ENCODE peak calls at places on chromosome 13, in four cellular contexts. One of them, this sample, is unnamed.

GRCh38 chr13:74136089-74136658 is 2.0 kb upstream of the KLF12 start:
- DNase-seq in adrenal gland: no peak
- DNase-seq in prostate gland: peak
- DNase-seq in GM12891: no peak
- DNase-seq in this sample: peak

GRCh38 chr13:39600766-39601165 is 2.2 kb downstream of the LHFPL6 start:
- DNase-seq in prostate gland: no peak
- DNase-seq in GM12891: no peak
- DNase-seq in adrenal gland: no peak
- DNase-seq in this sample: no peak

GRCh38 chr13:41780736-41781708 is 179.9 kb downstream of the VWA8 start:
- DNase-seq in GM12891: no peak
- DNase-seq in prostate gland: no peak
- DNase-seq in adrenal gland: no peak
- DNase-seq in this sample: no peak

GRCh38 chr13:29892149-29892548 is 41.7 kb upstream of the UBL3 start:
- DNase-seq in GM12891: no peak
- DNase-seq in adrenal gland: peak
- DNase-seq in prostate gland: no peak
- DNase-seq in this sample: no peak

GRCh38 chr13:95019886-95020285 is 281.4 kb downstream of the ABCC4 start:
- DNase-seq in prostate gland: no peak
- DNase-seq in GM12891: no peak
- DNase-seq in adrenal gland: no peak
- DNase-seq in this sample: no peak

GRCh38 chr13:105990256-105990958 is 545.1 kb downstream of the EFNB2 start:
- DNase-seq in GM12891: no peak
- DNase-seq in adrenal gland: no peak
- DNase-seq in prostate gland: no peak
- DNase-seq in this sample: no peak

GRCh38 chr13:20997301-20998061 is 63.9 kb downstream of the LATS2 start:
- DNase-seq in prostate gland: no peak
- DNase-seq in adrenal gland: no peak
- DNase-seq in GM12891: no peak
- DNase-seq in this sample: no peak

GRCh38 chr13:51020600-51020999 is 90.5 kb downstream of the C13orf42 start:
- DNase-seq in prostate gland: no peak
- DNase-seq in GM12891: no peak
- DNase-seq in adrenal gland: no peak
- DNase-seq in this sample: no peak

GRCh38 chr13:41639237-41639904 is 182.0 kb downstream of the RGCC start:
- DNase-seq in adrenal gland: no peak
- DNase-seq in prostate gland: no peak
- DNase-seq in GM12891: no peak
- DNase-seq in this sample: no peak

GRCh38 chr13:110743687-110744086 is 30.2 kb downstream of the ING1 start:
- DNase-seq in prostate gland: no peak
- DNase-seq in adrenal gland: no peak
- DNase-seq in GM12891: no peak
- DNase-seq in this sample: no peak
- TF ChIP-seq POLR2A in prostate gland: no peak
- TF ChIP-seq POLR2A in adrenal gland: no peak
- TF ChIP-seq POLR2A in GM12891: no peak
- TF ChIP-seq POLR2A in this sample: no peak

DNA sequence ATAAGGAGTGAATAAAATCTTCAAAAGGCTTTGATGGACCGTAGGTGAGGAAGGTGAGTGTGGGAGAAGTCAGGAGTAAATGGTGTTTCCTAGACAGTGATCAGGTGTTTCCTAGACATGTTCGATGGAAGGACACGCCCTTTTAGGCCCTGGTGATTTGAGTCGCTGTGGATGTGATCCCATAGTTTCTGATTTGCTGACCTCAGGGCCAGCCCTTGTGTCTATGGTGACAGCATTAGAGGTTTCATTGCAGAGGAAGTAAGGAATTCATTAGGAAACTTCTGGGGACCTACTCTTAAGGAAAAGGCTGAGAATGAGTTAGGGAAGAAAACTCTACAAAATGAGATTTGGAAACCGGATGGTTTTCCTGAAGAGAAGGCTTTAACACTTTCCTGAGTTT is 31.5 kb upstream of the RNF113B start:
- DNase-seq in adrenal gland: no peak
- DNase-seq in GM12891: no peak
- DNase-seq in prostate gland: no peak
- DNase-seq in this sample: no peak
- TF ChIP-seq POLR2A in adrenal gland: no peak
- TF ChIP-seq POLR2A in GM12891: no peak
- TF ChIP-seq POLR2A in prostate gland: no peak
- TF ChIP-seq POLR2A in this sample: no peak

GRCh38 chr13:44915962-44916361 is 73.3 kb downstream of the NUFIP1 start:
- DNase-seq in GM12891: no peak
- DNase-seq in prostate gland: no peak
- DNase-seq in adrenal gland: peak
- DNase-seq in this sample: no peak

GRCh38 chr13:44918323-44919102 is 70.8 kb downstream of the NUFIP1 start:
- DNase-seq in adrenal gland: peak
- DNase-seq in prostate gland: peak
- DNase-seq in GM12891: peak
- DNase-seq in this sample: peak

GRCh38 chr13:44920013-44920412 is 69.3 kb downstream of the NUFIP1 start:
- DNase-seq in adrenal gland: no peak
- DNase-seq in prostate gland: no peak
- DNase-seq in GM12891: no peak
- DNase-seq in this sample: no peak

GRCh38 chr13:44919103-44919804 is 70.0 kb downstream of the NUFIP1 start:
- DNase-seq in GM12891: no peak
- DNase-seq in prostate gland: no peak
- DNase-seq in adrenal gland: no peak
- DNase-seq in this sample: no peak

GRCh38 chr13:44917589-44918322 is 71.5 kb downstream of the NUFIP1 start:
- DNase-seq in adrenal gland: peak
- DNase-seq in GM12891: peak
- DNase-seq in prostate gland: peak
- DNase-seq in this sample: peak
- TF ChIP-seq POLR2A in adrenal gland: peak
- TF ChIP-seq POLR2A in GM12891: no peak
- TF ChIP-seq POLR2A in prostate gland: peak
- TF ChIP-seq POLR2A in this sample: no peak

DNA sequence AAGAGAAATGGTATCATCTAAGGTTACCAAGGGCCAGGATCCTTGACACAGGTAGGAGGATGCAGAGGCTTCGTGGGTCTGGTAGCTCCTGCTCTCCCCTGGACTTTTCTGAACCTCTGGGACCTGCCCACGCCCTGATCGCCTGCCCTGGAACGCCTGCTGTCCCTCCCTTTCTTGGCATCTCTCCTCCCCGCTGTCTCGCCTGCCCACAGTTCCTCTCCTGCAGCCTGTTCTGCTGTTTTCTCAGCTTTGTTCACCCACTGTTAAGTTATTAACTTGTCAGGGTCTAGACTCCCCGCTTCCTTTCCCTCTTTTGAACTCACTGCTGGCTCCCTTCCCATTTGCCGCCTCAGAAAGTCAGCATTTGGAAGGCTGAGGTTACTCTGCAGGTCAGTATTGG is 19.8 kb downstream of the SERP2 start:
- DNase-seq in adrenal gland: no peak
- DNase-seq in GM12891: no peak
- DNase-seq in prostate gland: peak
- DNase-seq in this sample: peak
- TF ChIP-seq POLR2A in adrenal gland: no peak
- TF ChIP-seq POLR2A in GM12891: no peak
- TF ChIP-seq POLR2A in prostate gland: no peak
- TF ChIP-seq POLR2A in this sample: no peak

GRCh38 chr13:28494861-28495585 is at the start of gene FLT1:
- DNase-seq in adrenal gland: peak
- DNase-seq in GM12891: peak
- DNase-seq in prostate gland: no peak
- DNase-seq in this sample: peak
- TF ChIP-seq POLR2A in adrenal gland: peak
- TF ChIP-seq POLR2A in GM12891: no peak
- TF ChIP-seq POLR2A in prostate gland: no peak
- TF ChIP-seq POLR2A in this sample: no peak

GRCh38 chr13:87814444-87814843 is 143.3 kb downstream of the SLITRK5 start:
- DNase-seq in GM12891: no peak
- DNase-seq in prostate gland: no peak
- DNase-seq in adrenal gland: no peak
- DNase-seq in this sample: no peak

GRCh38 chr13:87810391-87810801 is 139.2 kb downstream of the SLITRK5 start:
- DNase-seq in GM12891: no peak
- DNase-seq in prostate gland: no peak
- DNase-seq in adrenal gland: no peak
- DNase-seq in this sample: no peak

GRCh38 chr13:87810920-87811344 is 139.8 kb downstream of the SLITRK5 start:
- DNase-seq in GM12891: no peak
- DNase-seq in prostate gland: no peak
- DNase-seq in adrenal gland: no peak
- DNase-seq in this sample: no peak
- TF ChIP-seq POLR2A in GM12891: no peak
- TF ChIP-seq POLR2A in prostate gland: no peak
- TF ChIP-seq POLR2A in adrenal gland: no peak
- TF ChIP-seq POLR2A in this sample: no peak